ENCODE peak calls at places on chromosomes 7 and 10, in eight cellular contexts. One of them, this sample, is unnamed.

GRCh38 chr7:48421357-48421756 is 250.1 kb downstream of the ABCA13 start:
- DNase-seq in NCI-H748 treated with DMSO at 0.1 percent for 48 hours: no peak
- DNase-seq in MCF 10A: no peak
- DNase-seq in neural crest cell: no peak
- DNase-seq in mucosa of descending colon: no peak
- DNase-seq in AG04450: peak
- DNase-seq in substantia nigra: no peak
- DNase-seq in GM18507: no peak
- DNase-seq in this sample: no peak

GRCh38 chr10:121293121-121293520 is 305.1 kb downstream of the FGFR2 start:
- DNase-seq in NCI-H748 treated with DMSO at 0.1 percent for 48 hours: no peak
- DNase-seq in substantia nigra: no peak
- DNase-seq in MCF 10A: no peak
- DNase-seq in neural crest cell: no peak
- DNase-seq in mucosa of descending colon: no peak
- DNase-seq in GM18507: no peak
- DNase-seq in AG04450: no peak
- DNase-seq in this sample: no peak

GRCh38 chr10:96673318-96674099 is 46.8 kb downstream of the PIK3AP1 start:
- DNase-seq in NCI-H748 treated with DMSO at 0.1 percent for 48 hours: no peak
- DNase-seq in AG04450: peak
- DNase-seq in GM18507: no peak
- DNase-seq in MCF 10A: no peak
- DNase-seq in substantia nigra: no peak
- DNase-seq in mucosa of descending colon: peak
- DNase-seq in neural crest cell: no peak
- DNase-seq in this sample: peak

GRCh38 chr10:69065406-69066361 is 22.2 kb upstream of the SRGN start:
- DNase-seq in AG04450: no peak
- DNase-seq in NCI-H748 treated with DMSO at 0.1 percent for 48 hours: no peak
- DNase-seq in mucosa of descending colon: no peak
- DNase-seq in GM18507: no peak
- DNase-seq in substantia nigra: no peak
- DNase-seq in MCF 10A: peak
- DNase-seq in neural crest cell: no peak
- DNase-seq in this sample: no peak

GRCh38 chr7:99407849-99408346 is 499 bp downstream of the PDAP1 start:
- DNase-seq in neural crest cell: no peak
- DNase-seq in mucosa of descending colon: peak
- DNase-seq in substantia nigra: no peak
- DNase-seq in AG04450: no peak
- DNase-seq in NCI-H748 treated with DMSO at 0.1 percent for 48 hours: peak
- DNase-seq in MCF 10A: peak
- DNase-seq in GM18507: no peak
- DNase-seq in this sample: no peak

GRCh38 chr7:21526007-21526406 is 16.8 kb upstream of the DNAH11 start:
- DNase-seq in substantia nigra: no peak
- DNase-seq in AG04450: no peak
- DNase-seq in MCF 10A: peak
- DNase-seq in NCI-H748 treated with DMSO at 0.1 percent for 48 hours: no peak
- DNase-seq in neural crest cell: no peak
- DNase-seq in mucosa of descending colon: no peak
- DNase-seq in GM18507: no peak
- DNase-seq in this sample: no peak

GRCh38 chr7:128356546-128357365 is 4.7 kb downstream of the PRRT4 start:
- DNase-seq in neural crest cell: no peak
- DNase-seq in substantia nigra: no peak
- DNase-seq in AG04450: no peak
- DNase-seq in NCI-H748 treated with DMSO at 0.1 percent for 48 hours: no peak
- DNase-seq in GM18507: no peak
- DNase-seq in mucosa of descending colon: no peak
- DNase-seq in MCF 10A: no peak
- DNase-seq in this sample: no peak

GRCh38 chr10:131070856-131071255 is 240.7 kb downstream of the TCERG1L start:
- DNase-seq in AG04450: no peak
- DNase-seq in GM18507: no peak
- DNase-seq in mucosa of descending colon: no peak
- DNase-seq in neural crest cell: no peak
- DNase-seq in MCF 10A: no peak
- DNase-seq in substantia nigra: no peak
- DNase-seq in NCI-H748 treated with DMSO at 0.1 percent for 48 hours: no peak
- DNase-seq in this sample: no peak

GRCh38 chr7:40279991-40280390 is 145.2 kb downstream of the SUGCT start:
- DNase-seq in neural crest cell: no peak
- DNase-seq in GM18507: no peak
- DNase-seq in mucosa of descending colon: no peak
- DNase-seq in MCF 10A: no peak
- DNase-seq in AG04450: no peak
- DNase-seq in substantia nigra: no peak
- DNase-seq in NCI-H748 treated with DMSO at 0.1 percent for 48 hours: no peak
- DNase-seq in this sample: no peak

GRCh38 chr10:19811517-19811916 is 4.7 kb upstream of the PLXDC2 start:
- DNase-seq in MCF 10A: peak
- DNase-seq in NCI-H748 treated with DMSO at 0.1 percent for 48 hours: no peak
- DNase-seq in AG04450: no peak
- DNase-seq in substantia nigra: no peak
- DNase-seq in GM18507: no peak
- DNase-seq in neural crest cell: no peak
- DNase-seq in mucosa of descending colon: no peak
- DNase-seq in this sample: no peak

GRCh38 chr7:150340024-150340749 is 1.2 kb downstream of the RARRES2 start:
- DNase-seq in MCF 10A: no peak
- DNase-seq in GM18507: no peak
- DNase-seq in NCI-H748 treated with DMSO at 0.1 percent for 48 hours: no peak
- DNase-seq in substantia nigra: no peak
- DNase-seq in AG04450: peak
- DNase-seq in neural crest cell: no peak
- DNase-seq in mucosa of descending colon: peak
- DNase-seq in this sample: no peak

GRCh38 chr10:69629519-69629896 is 539 bp upstream of the FAM241B start:
- DNase-seq in AG04450: no peak
- DNase-seq in MCF 10A: no peak
- DNase-seq in mucosa of descending colon: no peak
- DNase-seq in GM18507: no peak
- DNase-seq in neural crest cell: no peak
- DNase-seq in NCI-H748 treated with DMSO at 0.1 percent for 48 hours: no peak
- DNase-seq in substantia nigra: no peak
- DNase-seq in this sample: no peak

GRCh38 chr7:88344956-88345832 is 38.5 kb upstream of the STEAP4 start:
- DNase-seq in mucosa of descending colon: peak
- DNase-seq in AG04450: peak
- DNase-seq in MCF 10A: peak
- DNase-seq in neural crest cell: peak
- DNase-seq in GM18507: no peak
- DNase-seq in NCI-H748 treated with DMSO at 0.1 percent for 48 hours: peak
- DNase-seq in substantia nigra: no peak
- DNase-seq in this sample: no peak

GRCh38 chr10:35274511-35275060 is 61.7 kb upstream of the CCNY start:
- DNase-seq in GM18507: no peak
- DNase-seq in neural crest cell: no peak
- DNase-seq in mucosa of descending colon: no peak
- DNase-seq in AG04450: no peak
- DNase-seq in NCI-H748 treated with DMSO at 0.1 percent for 48 hours: no peak
- DNase-seq in substantia nigra: no peak
- DNase-seq in MCF 10A: no peak
- DNase-seq in this sample: no peak

GRCh38 chr10:124734311-124735166 is 9.6 kb downstream of the FAM53B start:
- DNase-seq in MCF 10A: no peak
- DNase-seq in AG04450: no peak
- DNase-seq in substantia nigra: no peak
- DNase-seq in NCI-H748 treated with DMSO at 0.1 percent for 48 hours: no peak
- DNase-seq in GM18507: no peak
- DNase-seq in mucosa of descending colon: peak
- DNase-seq in neural crest cell: no peak
- DNase-seq in this sample: no peak

GRCh38 chr7:45889367-45890067 is 1.2 kb downstream of the IGFBP1 start:
- DNase-seq in substantia nigra: no peak
- DNase-seq in NCI-H748 treated with DMSO at 0.1 percent for 48 hours: no peak
- DNase-seq in mucosa of descending colon: no peak
- DNase-seq in MCF 10A: no peak
- DNase-seq in AG04450: no peak
- DNase-seq in neural crest cell: no peak
- DNase-seq in GM18507: no peak
- DNase-seq in this sample: no peak

GRCh38 chr7:77327067-77327931 is 88.8 kb downstream of the GSAP start:
- DNase-seq in mucosa of descending colon: peak
- DNase-seq in substantia nigra: no peak
- DNase-seq in AG04450: peak
- DNase-seq in MCF 10A: peak
- DNase-seq in NCI-H748 treated with DMSO at 0.1 percent for 48 hours: no peak
- DNase-seq in GM18507: no peak
- DNase-seq in neural crest cell: no peak
- DNase-seq in this sample: no peak

GRCh38 chr10:51389415-51390342 is 309.7 kb downstream of the CSTF2T start:
- DNase-seq in NCI-H748 treated with DMSO at 0.1 percent for 48 hours: no peak
- DNase-seq in MCF 10A: peak
- DNase-seq in mucosa of descending colon: peak
- DNase-seq in AG04450: peak
- DNase-seq in GM18507: peak
- DNase-seq in substantia nigra: no peak
- DNase-seq in neural crest cell: peak
- DNase-seq in this sample: no peak

GRCh38 chr10:107901076-107901475 is 736.6 kb upstream of the SORCS1 start:
- DNase-seq in neural crest cell: no peak
- DNase-seq in NCI-H748 treated with DMSO at 0.1 percent for 48 hours: no peak
- DNase-seq in mucosa of descending colon: no peak
- DNase-seq in substantia nigra: no peak
- DNase-seq in AG04450: no peak
- DNase-seq in MCF 10A: no peak
- DNase-seq in GM18507: no peak
- DNase-seq in this sample: no peak

GRCh38 chr7:978416-979091 is 3.2 kb upstream of the COX19 start:
- DNase-seq in neural crest cell: no peak
- DNase-seq in MCF 10A: no peak
- DNase-seq in GM18507: no peak
- DNase-seq in AG04450: no peak
- DNase-seq in NCI-H748 treated with DMSO at 0.1 percent for 48 hours: no peak
- DNase-seq in substantia nigra: no peak
- DNase-seq in mucosa of descending colon: no peak
- DNase-seq in this sample: no peak

GRCh38 chr10:100341953-100342626 is 4.9 kb upstream of the SCD start:
- DNase-seq in neural crest cell: peak
- DNase-seq in GM18507: no peak
- DNase-seq in NCI-H748 treated with DMSO at 0.1 percent for 48 hours: no peak
- DNase-seq in substantia nigra: peak
- DNase-seq in AG04450: no peak
- DNase-seq in mucosa of descending colon: no peak
- DNase-seq in MCF 10A: peak
- DNase-seq in this sample: no peak

GRCh38 chr7:141533149-141533949 is 17.9 kb upstream of the AGK start:
- DNase-seq in substantia nigra: no peak
- DNase-seq in AG04450: peak
- DNase-seq in neural crest cell: peak
- DNase-seq in NCI-H748 treated with DMSO at 0.1 percent for 48 hours: peak
- DNase-seq in mucosa of descending colon: no peak
- DNase-seq in MCF 10A: peak
- DNase-seq in GM18507: peak
- DNase-seq in this sample: peak

GRCh38 chr10:22612316-22612715 is 102.1 kb downstream of the PIP4K2A start:
- DNase-seq in neural crest cell: no peak
- DNase-seq in substantia nigra: no peak
- DNase-seq in mucosa of descending colon: no peak
- DNase-seq in MCF 10A: no peak
- DNase-seq in GM18507: no peak
- DNase-seq in NCI-H748 treated with DMSO at 0.1 percent for 48 hours: no peak
- DNase-seq in AG04450: no peak
- DNase-seq in this sample: no peak

GRCh38 chr7:85237721-85238120 is 50.9 kb upstream of the SEMA3D start:
- DNase-seq in MCF 10A: no peak
- DNase-seq in NCI-H748 treated with DMSO at 0.1 percent for 48 hours: no peak
- DNase-seq in neural crest cell: no peak
- DNase-seq in mucosa of descending colon: no peak
- DNase-seq in GM18507: no peak
- DNase-seq in substantia nigra: no peak
- DNase-seq in AG04450: peak
- DNase-seq in this sample: no peak